ENCODE peak calls at places on chromosome 3, in ten cellular contexts. F is heart right ventricle, O is foreskin fibroblast, W is neural crest cell, T is fibroblast of the aortic adventitia, Y is nephron progenitor cell, S is AG09319, V is astrocyte of the spinal cord, K is upper lobe of right lung, B is A549. G is an unnamed sample.

GRCh38 chr3:39601241-39601640 is 133.8 kb downstream of the MOBP start:
- DNase-seq in F (no peak), V (no peak), Y (no peak), T (no peak), B (no peak), W (no peak), K (no peak), S (no peak), O (no peak), G (no peak)

GRCh38 chr3:114550155-114550554 is 256.3 kb downstream of the TIGIT start:
- DNase-seq in S (no peak), T (peak), K (no peak), O (no peak), W (no peak), F (no peak), Y (no peak), B (peak), V (no peak), G (no peak)

GRCh38 chr3:55481067-55481917 is 5.8 kb downstream of the WNT5A start:
- DNase-seq in O (peak), V (peak), S (peak), T (no peak), F (peak), K (peak), B (no peak), Y (peak), W (peak), G (no peak)

GRCh38 chr3:22730701-22731100 is 472.4 kb upstream of the UBE2E2 start:
- DNase-seq in K (no peak), W (no peak), T (no peak), S (no peak), Y (no peak), B (no peak), F (no peak), V (no peak), O (no peak), G (no peak)

GRCh38 chr3:14123308-14124222 is 1.1 kb downstream of the CHCHD4 start:
- DNase-seq in F (no peak), V (no peak), Y (no peak), S (no peak), B (no peak), O (peak), T (peak), W (no peak), K (peak), G (no peak)

GRCh38 chr3:185070491-185071335 is 82.1 kb downstream of the C3orf70 start:
- DNase-seq in W (peak), T (no peak), V (no peak), Y (peak), K (no peak), O (peak), F (no peak), B (peak), S (no peak), G (no peak)

GRCh38 chr3:14296352-14296751 is 106.1 kb upstream of the SLC6A6 start:
- DNase-seq in Y (no peak), W (no peak), F (no peak), K (no peak), T (no peak), B (no peak), O (no peak), V (no peak), S (no peak), G (no peak)

GRCh38 chr3:197511130-197511529 is 44.6 kb downstream of the BDH1 start:
- DNase-seq in Y (no peak), B (no peak), K (no peak), S (no peak), O (peak), V (peak), W (no peak), F (no peak), T (peak), G (no peak)

GRCh38 chr3:111915905-111916304 is 56.8 kb downstream of the PHLDB2 start:
- DNase-seq in S (no peak), T (no peak), F (no peak), W (no peak), Y (no peak), K (no peak), B (no peak), O (peak), V (peak), G (no peak)

GRCh38 chr3:177484206-177484605 is 286.9 kb upstream of the TBL1XR1 start:
- DNase-seq in K (no peak), W (no peak), O (no peak), F (no peak), B (no peak), V (no peak), T (peak), S (no peak), Y (no peak), G (no peak)

GRCh38 chr3:80445641-80446040 is 677.8 kb upstream of the ROBO1 start:
- DNase-seq in S (no peak), W (no peak), O (no peak), F (no peak), B (no peak), K (no peak), V (no peak), T (no peak), Y (no peak), G (no peak)

GRCh38 chr3:63395960-63396359 is 117.9 kb downstream of the SYNPR start:
- DNase-seq in K (no peak), S (no peak), O (no peak), Y (no peak), T (no peak), V (peak), B (no peak), F (no peak), W (no peak), G (no peak)

GRCh38 chr3:12483872-12484197 is 445 bp upstream of the TSEN2 start:
- DNase-seq in V (no peak), W (no peak), B (no peak), T (no peak), K (no peak), F (no peak), O (no peak), S (no peak), Y (no peak), G (no peak)

GRCh38 chr3:12925648-12926047 is 84.3 kb upstream of the RPL32 start:
- DNase-seq in W (no peak), B (no peak), T (no peak), S (no peak), F (no peak), Y (no peak), O (no peak), V (no peak), K (no peak), G (no peak)

GRCh38 chr3:63911395-63911900 is 735 bp downstream of the SCAANT1 start:
- DNase-seq in W (no peak), V (no peak), Y (no peak), B (no peak), T (no peak), F (no peak), K (no peak), S (no peak), O (no peak), G (no peak)

GRCh38 chr3:11530153-11530721 is 113.5 kb downstream of the VGLL4 start:
- DNase-seq in F (peak), W (peak), B (peak), K (peak), O (peak), Y (peak), S (peak), T (peak), V (peak), G (peak)

GRCh38 chr3:70833510-70833835 is 521.0 kb upstream of the MDFIC2 start:
- DNase-seq in W (no peak), K (no peak), V (no peak), F (no peak), Y (no peak), S (no peak), O (no peak), T (no peak), B (no peak), G (no peak)

GRCh38 chr3:135623558-135623957 is 342.0 kb upstream of the PPP2R3A start:
- DNase-seq in B (no peak), O (no peak), K (no peak), T (no peak), F (no peak), Y (no peak), W (no peak), V (no peak), S (no peak), G (no peak)

GRCh38 chr3:176814252-176814651 is 383.0 kb downstream of the TBL1XR1 start:
- DNase-seq in W (peak), S (no peak), Y (peak), O (peak), K (no peak), B (peak), V (peak), F (peak), T (peak), G (peak)

GRCh38 chr3:24264748-24265158 is 229.9 kb downstream of the THRB start:
- DNase-seq in T (peak), B (peak), S (no peak), F (no peak), V (peak), K (no peak), W (no peak), Y (no peak), O (peak), G (no peak)

GRCh38 chr3:129595544-129596193 is 10.8 kb downstream of the PLXND1 start:
- DNase-seq in Y (no peak), S (no peak), W (no peak), T (peak), K (no peak), O (peak), V (no peak), F (no peak), B (no peak), G (no peak)

GRCh38 chr3:5022966-5023776 is 43.9 kb downstream of the BHLHE40 start:
- DNase-seq in K (no peak), O (peak), S (peak), V (peak), T (peak), F (no peak), B (peak), W (no peak), Y (no peak), G (peak)

GRCh38 chr3:27025718-27026117 is 343.5 kb downstream of the NEK10 start:
- DNase-seq in O (no peak), K (no peak), F (no peak), S (no peak), V (no peak), T (no peak), Y (no peak), B (no peak), W (no peak), G (no peak)

GRCh38 chr3:48407542-48408099 is 22.3 kb downstream of the PLXNB1 start:
- DNase-seq in S (no peak), V (no peak), K (no peak), B (no peak), T (no peak), Y (no peak), O (no peak), W (no peak), F (no peak), G (no peak)

GRCh38 chr3:32143849-32144757 is 37.7 kb downstream of the GPD1L start:
- DNase-seq in V (peak), B (peak), S (peak), Y (peak), O (peak), K (no peak), F (no peak), T (peak), W (peak), G (peak)

GRCh38 chr3:149277338-149277813 is 55.7 kb upstream of the CP start:
- DNase-seq in Y (no peak), S (no peak), F (no peak), O (peak), K (no peak), W (no peak), B (peak), T (peak), V (peak), G (peak)

GRCh38 chr3:23671901-23672589 is 133.7 kb upstream of the UBE2E1 start:
- DNase-seq in O (peak), K (peak), W (no peak), V (no peak), Y (no peak), F (peak), S (no peak), T (no peak), B (no peak), G (no peak)

GRCh38 chr3:102530443-102531195 is 95.8 kb downstream of the ZPLD1 start:
- DNase-seq in V (peak), W (no peak), S (no peak), O (peak), F (no peak), B (peak), K (no peak), Y (no peak), T (no peak), G (no peak)

GRCh38 chr3:102528727-102529126 is 93.9 kb downstream of the ZPLD1 start:
- DNase-seq in F (no peak), K (no peak), V (no peak), O (peak), B (no peak), W (no peak), S (no peak), Y (no peak), T (no peak), G (no peak)

GRCh38 chr3:102531686-102532085 is 96.9 kb downstream of the ZPLD1 start:
- DNase-seq in T (no peak), S (no peak), V (no peak), K (no peak), W (no peak), F (no peak), O (no peak), Y (no peak), B (no peak), G (no peak)

GRCh38 chr3:102526865-102527264 is 92.0 kb downstream of the ZPLD1 start:
- DNase-seq in T (no peak), V (no peak), B (no peak), K (no peak), S (no peak), O (no peak), F (no peak), W (no peak), Y (no peak), G (no peak)

DNA sequence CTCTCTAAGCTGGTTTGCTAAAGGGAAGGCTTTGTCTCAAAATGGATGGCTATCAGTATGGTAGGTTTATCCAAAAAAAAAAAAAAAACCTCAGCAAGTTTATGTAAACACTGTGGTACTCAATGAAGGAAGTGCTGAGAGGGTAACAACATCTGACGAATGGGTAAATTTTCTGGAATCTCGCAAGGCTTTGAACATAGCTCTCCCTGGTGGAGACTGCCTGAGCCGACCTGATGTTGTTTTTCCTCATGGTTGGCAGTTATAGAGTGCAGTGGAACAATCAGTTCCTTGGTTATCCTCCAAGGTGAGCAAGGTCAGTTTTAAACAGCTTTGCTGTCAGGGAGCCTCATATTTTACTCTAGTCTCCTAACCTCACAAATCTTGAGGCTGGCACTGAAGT is 94.6 kb downstream of the ZPLD1 start:
- DNase-seq in O (peak), S (no peak), B (peak), W (no peak), V (peak), Y (peak), K (no peak), T (peak), F (no peak), G (peak)
- TF ChIP-seq CTCF in O (peak), S (no peak), B (peak), W (peak), V (peak), Y (peak), K (peak), T (peak), F (no peak), G (peak)

DNA sequence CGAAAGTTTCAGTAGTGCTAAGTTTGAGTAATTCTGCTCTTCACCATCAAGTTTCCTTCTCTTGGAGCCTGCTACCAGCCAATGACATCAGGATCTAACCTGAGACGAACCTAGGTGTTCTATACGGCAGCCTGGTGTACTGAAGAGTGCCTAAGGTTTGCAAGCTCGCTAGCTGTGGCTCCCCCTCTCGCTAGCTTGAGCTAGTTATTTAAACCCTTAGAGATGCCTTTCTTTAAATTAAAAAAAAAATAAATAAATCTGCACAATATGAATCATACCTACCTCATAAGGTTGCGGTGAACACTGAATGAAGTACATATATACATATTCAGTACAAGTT is 1.4 kb upstream of the COL8A1 start:
- DNase-seq in Y (no peak), K (no peak), T (no peak), W (no peak), O (peak), V (no peak), S (no peak), F (no peak), B (no peak), G (peak)
- TF ChIP-seq CTCF in Y (no peak), K (no peak), T (peak), W (no peak), O (no peak), V (peak), S (no peak), F (no peak), B (no peak), G (peak)

GRCh38 chr3:124283644-124284008 is 291.7 kb upstream of the ROPN1 start:
- DNase-seq in T (no peak), F (no peak), B (no peak), S (no peak), W (no peak), K (no peak), Y (no peak), V (no peak), O (no peak), G (no peak)

GRCh38 chr3:124276863-124277515 is 285.1 kb upstream of the ROPN1 start:
- DNase-seq in Y (no peak), F (no peak), S (no peak), T (no peak), K (no peak), B (no peak), O (no peak), V (no peak), W (no peak), G (no peak)

GRCh38 chr3:124277516-124277890 is 285.6 kb upstream of the ROPN1 start:
- DNase-seq in K (no peak), S (no peak), Y (no peak), V (peak), O (no peak), B (no peak), W (no peak), F (no peak), T (peak), G (no peak)

GRCh38 chr3:124282751-124283643 is 291.1 kb upstream of the ROPN1 start:
- DNase-seq in F (no peak), V (peak), T (peak), W (no peak), S (no peak), B (no peak), K (no peak), Y (no peak), O (no peak), G (no peak)

DNA sequence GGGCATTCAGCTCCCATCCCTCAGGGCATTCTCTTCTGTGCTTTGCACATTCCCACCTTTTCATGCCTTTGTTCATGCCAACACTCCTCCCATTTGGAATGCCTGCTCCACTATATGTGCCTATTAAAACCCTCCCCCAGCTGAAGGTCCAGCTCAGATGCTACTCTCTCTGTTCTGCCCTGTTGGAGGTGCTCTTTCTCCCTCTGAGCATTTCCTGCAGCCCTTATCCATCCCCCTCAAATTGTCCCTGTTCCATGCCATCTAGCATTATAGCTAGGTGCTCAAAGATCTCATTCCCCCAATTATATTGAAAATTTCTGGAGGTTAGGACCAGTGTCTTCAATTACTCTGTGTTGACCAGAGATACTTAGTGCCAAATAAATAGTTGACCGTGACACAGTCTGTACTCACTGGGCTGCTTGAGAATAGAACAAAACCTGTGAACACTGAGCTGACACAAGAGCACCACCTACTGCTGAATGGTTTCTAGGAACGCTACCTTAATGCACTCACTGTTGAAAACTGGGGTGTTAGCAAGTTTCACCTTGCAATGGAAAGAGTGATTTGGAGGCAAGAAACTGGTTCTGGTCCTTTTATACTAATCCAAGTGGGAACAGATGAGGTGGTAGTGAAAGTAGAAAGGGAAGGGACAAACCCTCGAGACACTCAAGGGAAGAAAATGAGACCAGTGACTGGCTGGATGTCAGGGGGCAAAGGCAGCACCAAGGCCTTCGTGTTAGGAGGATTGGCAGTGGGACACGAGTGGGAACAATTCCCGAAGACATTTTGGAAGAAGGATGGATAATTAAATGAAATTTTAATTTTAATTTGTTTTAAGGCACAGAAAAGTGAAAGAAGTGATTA is 289.8 kb upstream of the ROPN1 start:
- DNase-seq in O (peak), S (peak), T (peak), K (no peak), V (peak), B (peak), F (no peak), Y (no peak), W (no peak), G (no peak)
- TF ChIP-seq CTCF in O (peak), S (peak), T (peak), K (peak), V (peak), B (peak), F (peak), Y (peak), W (peak), G (peak)

GRCh38 chr3:127674099-127674792 is 1.5 kb downstream of the ABTB1 start:
- DNase-seq in Y (no peak), T (no peak), S (no peak), V (no peak), W (no peak), O (no peak), F (no peak), K (peak), B (no peak), G (no peak)

GRCh38 chr3:127671523-127672428 is 976 bp upstream of the ABTB1 start:
- DNase-seq in W (no peak), B (no peak), T (no peak), F (no peak), O (peak), Y (no peak), K (peak), V (no peak), S (no peak), G (no peak)

GRCh38 chr3:127672429-127673190 is at the start of gene ABTB1:
- DNase-seq in S (no peak), W (peak), V (peak), Y (peak), B (peak), K (peak), F (peak), T (peak), O (peak), G (no peak)

GRCh38 chr3:127674793-127675189 is 2.0 kb downstream of the ABTB1 start:
- DNase-seq in F (no peak), B (no peak), W (no peak), S (no peak), V (no peak), T (no peak), O (no peak), K (peak), Y (no peak), G (no peak)

DNA sequence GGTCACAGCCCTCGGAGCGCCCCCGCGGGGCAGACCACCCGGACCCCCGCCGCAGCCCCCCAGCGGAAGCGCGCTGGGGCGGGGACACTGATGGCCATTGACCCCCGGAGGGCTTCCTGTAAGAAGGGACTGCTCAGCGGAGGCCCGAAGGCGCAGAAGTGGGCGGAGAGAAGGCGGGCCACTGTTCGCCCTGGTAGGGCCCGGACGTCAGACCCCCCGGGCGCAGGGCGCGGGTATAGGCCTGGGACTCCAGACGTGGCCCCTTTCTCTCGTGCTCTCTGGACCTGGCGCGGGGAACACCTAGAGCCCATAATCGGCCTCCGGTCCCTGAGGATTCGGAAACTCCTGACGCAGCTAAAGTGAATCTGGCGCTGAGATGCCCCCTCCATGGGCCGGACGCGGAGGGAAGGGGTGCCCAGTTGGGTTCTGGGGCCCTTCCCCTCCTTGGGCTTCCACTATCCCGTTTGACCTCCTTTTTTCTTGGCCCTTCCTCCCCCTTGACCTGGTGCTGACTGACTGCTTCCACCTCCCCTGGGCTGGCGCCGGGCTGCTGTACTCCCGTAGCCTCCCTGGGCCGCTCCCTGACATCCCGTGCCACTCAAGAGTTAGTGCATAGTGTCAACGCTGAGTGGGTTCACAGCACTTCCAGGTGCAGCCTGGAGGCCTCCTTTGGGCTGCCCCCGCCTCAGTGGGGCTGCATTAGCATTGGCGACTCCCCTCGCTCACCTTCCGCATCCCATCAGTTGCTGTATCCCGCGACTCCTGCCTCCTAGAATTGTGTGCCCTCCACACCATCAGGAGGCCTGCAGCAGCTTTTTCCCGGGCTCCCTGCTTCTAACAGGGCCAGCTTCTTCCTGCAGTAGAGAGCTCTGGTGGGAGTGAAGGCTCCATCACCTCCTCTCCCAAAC is 693 bp downstream of the ABTB1 start:
- DNase-seq in V (peak), F (peak), K (peak), Y (peak), B (peak), S (no peak), W (peak), T (peak), O (peak), G (no peak)
- TF ChIP-seq CTCF in V (no peak), F (no peak), K (no peak), Y (no peak), B (no peak), S (no peak), W (no peak), T (no peak), O (no peak), G (no peak)